ENCODE peak calls at places on chromosomes 4 and X, in seven cellular contexts. Y is neural progenitor cell, H is fibroblast of pulmonary artery, D is kidney, E is fibroblast of lung, C is mucosa of descending colon, W is SK-N-SH. G is an unnamed sample.

GRCh38 chr4:53693909-53694308 is 102.6 kb upstream of the LNX1 start:
- DNase-seq in Y (no peak), H (no peak), D (no peak), E (no peak), C (no peak), W (no peak), G (no peak)

GRCh38 chr4:6404611-6405416 is 67.6 kb downstream of the PPP2R2C start:
- DNase-seq in Y (peak), H (no peak), D (peak), E (no peak), C (no peak), W (peak), G (no peak)

GRCh38 chr4:83340692-83341343 is 6.2 kb upstream of the HPSE start:
- DNase-seq in Y (no peak), H (no peak), D (no peak), E (no peak), C (no peak), W (no peak), G (no peak)

GRCh38 chrX:68929332-68930150 is 100.7 kb downstream of the EFNB1 start:
- DNase-seq in Y (no peak), H (peak), D (no peak), E (peak), C (no peak), W (no peak), G (no peak)

GRCh38 chr4:123106741-123107140 is 184.3 kb upstream of the NUDT6 start:
- DNase-seq in Y (no peak), H (no peak), D (peak), E (no peak), C (peak), W (no peak), G (no peak)

GRCh38 chr4:61520688-61521160 is 320.6 kb downstream of the ADGRL3 start:
- DNase-seq in Y (no peak), H (peak), D (no peak), E (peak), C (no peak), W (no peak), G (no peak)

GRCh38 chrX:96417695-96418094 is 266.9 kb upstream of the DIAPH2 start:
- DNase-seq in Y (no peak), H (no peak), D (no peak), E (no peak), C (no peak), W (no peak), G (no peak)

GRCh38 chrX:48530736-48531135 is 8.8 kb upstream of the TBC1D25 start:
- DNase-seq in Y (no peak), H (no peak), D (no peak), E (peak), C (no peak), W (no peak), G (no peak)

GRCh38 chrX:109632906-109633504 is 8.0 kb upstream of the KCNE5 start:
- DNase-seq in Y (peak), H (peak), D (no peak), E (no peak), C (no peak), W (peak), G (no peak)

GRCh38 chrX:68881911-68882310 is 53.1 kb downstream of the EFNB1 start:
- DNase-seq in Y (no peak), H (no peak), D (no peak), E (no peak), C (no peak), W (no peak), G (no peak)

GRCh38 chr4:5962416-5962815 is 55.8 kb downstream of the C4orf50 start:
- DNase-seq in Y (peak), H (no peak), D (no peak), E (no peak), C (no peak), W (no peak), G (no peak)

GRCh38 chr4:71487324-71487677 is 148.5 kb downstream of the SLC4A4 start:
- DNase-seq in Y (peak), H (no peak), D (no peak), E (no peak), C (no peak), W (no peak), G (no peak)

GRCh38 chrX:9351112-9351511 is 113.7 kb upstream of the TBL1X start:
- DNase-seq in Y (no peak), H (no peak), D (no peak), E (no peak), C (no peak), W (no peak), G (no peak)

GRCh38 chrX:45621356-45622041 is 420.8 kb upstream of the DIPK2B start:
- DNase-seq in Y (no peak), H (peak), D (no peak), E (peak), C (no peak), W (no peak), G (no peak)

GRCh38 chr4:173590697-173591096 is 60.7 kb upstream of the HAND2 start:
- DNase-seq in Y (no peak), H (no peak), D (no peak), E (no peak), C (no peak), W (no peak), G (no peak)

GRCh38 chr4:173585876-173586572 is 56.0 kb upstream of the HAND2 start:
- DNase-seq in Y (no peak), H (no peak), D (no peak), E (no peak), C (no peak), W (no peak), G (no peak)

GRCh38 chr4:173591760-173592159 is 61.7 kb upstream of the HAND2 start:
- DNase-seq in Y (peak), H (no peak), D (no peak), E (no peak), C (no peak), W (no peak), G (no peak)
- TF ChIP-seq CTCF in Y (peak), H (no peak), D (no peak), E (no peak), C (no peak), W (no peak), G (no peak)

GRCh38 chr4:147594107-147594506 is 23.1 kb upstream of the TMEM184C start:
- DNase-seq in Y (no peak), H (no peak), D (no peak), E (no peak), C (no peak), W (no peak), G (no peak)
- TF ChIP-seq CTCF in Y (peak), H (peak), D (no peak), E (peak), C (no peak), W (no peak), G (no peak)

GRCh38 chr4:108315699-108316098 is 147.0 kb upstream of the LEF1 start:
- DNase-seq in Y (no peak), H (no peak), D (no peak), E (no peak), C (no peak), W (no peak), G (no peak)

GRCh38 chr4:108313546-108314339 is 145.0 kb upstream of the LEF1 start:
- DNase-seq in Y (no peak), H (no peak), D (no peak), E (no peak), C (no peak), W (no peak), G (no peak)

GRCh38 chr4:108314900-108315589 is 146.3 kb upstream of the LEF1 start:
- DNase-seq in Y (no peak), H (no peak), D (no peak), E (no peak), C (no peak), W (no peak), G (no peak)

GRCh38 chr4:108320066-108320465 is 151.3 kb upstream of the LEF1 start:
- DNase-seq in Y (no peak), H (no peak), D (no peak), E (no peak), C (no peak), W (no peak), G (no peak)

DNA sequence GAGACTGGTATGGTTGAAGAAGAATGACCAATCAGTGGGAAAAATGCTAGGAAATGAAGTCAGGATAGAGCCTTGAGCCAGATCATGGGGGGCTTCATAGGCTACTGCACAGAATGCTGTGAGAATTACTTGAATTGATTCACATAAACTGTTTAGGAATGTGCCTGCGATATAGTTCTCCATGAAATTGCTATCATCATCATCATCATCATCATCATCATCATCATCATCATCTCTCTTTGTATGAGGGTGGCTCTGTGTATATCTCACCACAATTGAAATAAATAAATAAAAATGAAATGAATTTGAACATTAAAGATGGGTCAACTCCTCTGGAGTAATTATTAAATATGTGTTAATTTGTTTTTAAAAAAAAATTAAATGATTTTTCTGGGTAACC is 148.6 kb upstream of the LEF1 start:
- DNase-seq in Y (no peak), H (no peak), D (no peak), E (no peak), C (no peak), W (no peak), G (no peak)
- TF ChIP-seq CTCF in Y (no peak), H (no peak), D (no peak), E (no peak), C (no peak), W (no peak), G (no peak)

DNA sequence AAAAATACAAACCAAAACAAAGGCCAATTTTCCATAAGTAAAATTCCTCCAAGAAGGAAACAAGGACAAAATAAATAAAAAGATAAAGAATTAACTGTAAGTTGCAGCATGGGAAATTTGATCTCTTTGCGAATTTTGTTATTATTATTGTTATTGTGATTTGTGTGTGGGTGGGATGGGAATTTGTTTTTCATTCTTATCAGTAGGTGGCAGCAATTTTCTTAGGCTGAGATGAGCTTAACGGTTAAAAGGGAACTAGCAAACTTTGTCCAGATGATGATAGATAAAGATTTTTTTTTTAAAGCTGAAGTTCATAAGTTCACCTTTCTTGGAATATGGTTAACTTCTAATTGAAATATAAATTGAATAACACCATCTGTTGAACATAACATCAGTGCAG is 83.2 kb upstream of the IL1RAPL2 start:
- DNase-seq in Y (no peak), H (peak), D (no peak), E (no peak), C (no peak), W (no peak), G (no peak)
- TF ChIP-seq CTCF in Y (peak), H (no peak), D (no peak), E (peak), C (no peak), W (peak), G (no peak)

DNA sequence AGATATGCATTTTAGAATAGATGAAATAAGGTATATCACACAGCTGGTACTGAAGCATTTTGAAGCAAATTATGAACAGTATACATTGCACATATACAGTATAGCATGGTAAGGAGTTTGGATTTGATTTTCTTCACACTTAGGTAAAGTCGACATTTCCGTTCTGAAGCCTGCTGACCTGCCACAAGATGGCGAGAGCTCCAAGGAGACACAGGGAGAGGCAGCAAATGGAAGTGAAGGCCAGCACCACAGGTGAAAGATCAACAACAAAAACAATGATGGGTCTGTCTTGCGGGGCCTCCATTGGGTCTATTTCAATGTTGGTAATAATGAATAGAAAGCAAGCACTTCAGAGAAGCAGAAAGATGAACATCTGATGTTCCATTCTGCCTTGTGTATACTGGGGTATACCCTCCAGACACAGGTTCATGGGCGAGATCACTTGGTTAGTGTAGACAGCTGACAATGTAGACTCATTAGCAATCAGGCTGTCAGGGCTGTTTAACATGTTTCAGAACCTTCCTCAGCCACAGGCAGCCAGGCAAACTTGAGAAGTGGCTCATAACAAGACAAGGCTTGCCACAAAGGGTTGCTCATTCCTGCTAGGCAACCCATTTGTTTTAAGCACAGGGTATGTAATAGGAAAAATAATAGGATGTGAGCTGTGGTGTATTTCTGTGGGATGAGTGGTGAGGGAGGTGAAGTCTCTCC is 21.4 kb upstream of the NOX1 start:
- DNase-seq in Y (peak), H (peak), D (no peak), E (peak), C (no peak), W (peak), G (no peak)
- TF ChIP-seq CTCF in Y (peak), H (peak), D (peak), E (peak), C (no peak), W (peak), G (peak)